ENCODE peak calls at places on chromosomes 7 and 10, in five cellular contexts. P is mesenchymal stem cell, Q is IMR-90, C is H1, F is MM.1S. G is an unnamed sample. For H3K4me1, the result is how much of the 10 kb centered on the place peaks cover.

GRCh38 chr10:127853868-127854768 is 38.6 kb downstream of the CLRN3 start:
- DNase-seq in P (peak), Q (peak), C (peak), F (peak), G (peak)

GRCh38 chr10:102612964-102613275 is 31.4 kb upstream of the TRIM8 start:
- DNase-seq in P (no peak), Q (no peak), C (no peak), F (no peak), G (no peak)

GRCh38 chr10:29791773-29792172 is 157.0 kb upstream of the SVIL start:
- DNase-seq in P (no peak), Q (no peak), C (no peak), F (no peak), G (no peak)

GRCh38 chr10:131119626-131120355 is 191.7 kb downstream of the TCERG1L start:
- DNase-seq in P (no peak), Q (no peak), C (no peak), F (no peak), G (no peak)

GRCh38 chr7:1972734-1973133 is 260.0 kb downstream of the MAD1L1 start:
- DNase-seq in P (no peak), Q (no peak), C (no peak), F (no peak), G (no peak)

GRCh38 chr10:22853906-22854447 is 73.9 kb upstream of the ARMC3 start:
- DNase-seq in P (no peak), Q (no peak), C (no peak), F (no peak), G (peak)

GRCh38 chr10:131656446-131656845 is 244.4 kb upstream of the PPP2R2D start:
- DNase-seq in P (no peak), Q (no peak), C (no peak), F (no peak), G (no peak)

GRCh38 chr10:43231523-43232078 is 35.3 kb downstream of the RASGEF1A start:
- DNase-seq in P (no peak), Q (no peak), C (no peak), F (no peak), G (no peak)

GRCh38 chr7:149879801-149880738 is 6.3 kb downstream of the ATP6V0E2 start:
- DNase-seq in P (no peak), Q (no peak), C (no peak), F (no peak), G (no peak)

GRCh38 chr7:42691030-42691639 is 220.7 kb downstream of the C7orf25 start:
- DNase-seq in P (peak), Q (peak), C (no peak), F (peak), G (no peak)

GRCh38 chr10:113357688-113358306 is 195.1 kb upstream of the HABP2 start:
- DNase-seq in P (no peak), Q (no peak), C (no peak), F (no peak), G (no peak)

GRCh38 chr10:49230004-49230403 is 41.8 kb upstream of the TMEM273 start:
- DNase-seq in P (no peak), Q (no peak), C (no peak), F (no peak), G (no peak)

GRCh38 chr10:73590881-73591577 is at the start of gene USP54:
- DNase-seq in P (peak), Q (peak), C (peak), F (no peak), G (no peak)

GRCh38 chr7:94042381-94042780 is 38.2 kb upstream of the BET1 start:
- DNase-seq in P (no peak), Q (no peak), C (no peak), F (no peak), G (no peak)

GRCh38 chr7:77308792-77309191 is 107.4 kb downstream of the GSAP start:
- DNase-seq in P (no peak), Q (no peak), C (no peak), F (no peak), G (peak)

GRCh38 chr7:126302639-126303038 is 950.1 kb downstream of the GRM8 start:
- DNase-seq in P (no peak), Q (no peak), C (no peak), F (no peak), G (no peak)

GRCh38 chr7:12257582-12257981 is 46.5 kb downstream of the TMEM106B start:
- DNase-seq in P (peak), Q (peak), C (no peak), F (peak), G (no peak)

GRCh38 chr10:68305889-68306288 is 26.0 kb upstream of the HNRNPH3 start:
- DNase-seq in P (no peak), Q (no peak), C (no peak), F (no peak), G (no peak)

GRCh38 chr10:111877274-111877673 is 306.3 kb downstream of the GPAM start:
- DNase-seq in P (no peak), Q (no peak), C (no peak), F (no peak), G (no peak)

GRCh38 chr10:62643612-62644587 is 160.6 kb upstream of the ADO start:
- DNase-seq in P (no peak), Q (no peak), C (no peak), F (no peak), G (no peak)

GRCh38 chr7:1513657-1514095 is 9.5 kb upstream of the INTS1 start:
- DNase-seq in P (no peak), Q (no peak), C (no peak), F (no peak), G (no peak)

GRCh38 chr7:122298131-122298530 is 6.4 kb downstream of the FEZF1 start:
- DNase-seq in P (no peak), Q (no peak), C (no peak), F (peak), G (no peak)

GRCh38 chr10:59607971-59608370 is 101.7 kb downstream of the SLC16A9 start:
- DNase-seq in P (no peak), Q (no peak), C (no peak), F (no peak), G (no peak)

GRCh38 chr10:127612-128432 is 7.4 kb upstream of the ZMYND11 start:
- DNase-seq in P (no peak), Q (no peak), C (no peak), F (no peak), G (no peak)

GRCh38 chr10:35397953-35398352 is 61.6 kb downstream of the CCNY start:
- DNase-seq in P (no peak), Q (no peak), C (no peak), F (no peak), G (no peak)

GRCh38 chr7:150961510-150962284 is 16.4 kb downstream of the KCNH2 start:
- DNase-seq in P (peak), Q (peak), C (no peak), F (no peak), G (no peak)

GRCh38 chr7:111282626-111283025 is 191.7 kb downstream of the LRRN3 start:
- DNase-seq in P (no peak), Q (no peak), C (no peak), F (no peak), G (no peak)

GRCh38 chr7:121107923-121108498 is 119.5 kb downstream of the CPED1 start:
- DNase-seq in P (peak), Q (peak), C (no peak), F (peak), G (no peak)

GRCh38 chr10:117830832-117831231 is 215.9 kb downstream of the RAB11FIP2 start:
- DNase-seq in P (no peak), Q (no peak), C (no peak), F (no peak), G (no peak)

GRCh38 chr10:106996510-106996909 is 168.0 kb downstream of the SORCS1 start:
- DNase-seq in P (no peak), Q (no peak), C (no peak), F (no peak), G (no peak)

GRCh38 chr7:101308245-101309085 is 13.1 kb downstream of the IFT22 start:
- DNase-seq in P (peak), Q (no peak), C (no peak), F (peak), G (peak)

DNA sequence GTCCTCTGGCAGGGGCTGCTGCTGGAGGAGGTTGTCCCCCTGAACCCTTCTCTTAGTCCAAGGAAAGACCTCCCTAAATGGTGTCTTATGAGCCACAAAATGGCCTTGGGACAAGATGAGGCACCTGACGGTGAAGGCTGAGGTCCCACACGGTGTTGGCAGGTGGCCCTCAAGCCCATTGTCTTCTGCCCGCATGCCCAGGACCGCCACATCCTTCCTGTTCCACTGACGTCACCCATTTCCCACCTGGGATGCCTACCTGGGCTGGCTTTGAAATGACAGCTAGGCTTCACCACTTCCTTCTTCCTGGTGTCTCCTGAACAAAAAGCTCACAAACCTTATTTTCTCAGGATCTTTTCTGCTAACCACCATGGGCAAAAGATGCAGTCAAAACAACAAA is 2.1 kb upstream of the DMBT1 start:
- DNase-seq in P (no peak), Q (no peak), C (no peak), F (no peak), G (no peak)
- H3K9ac ChIP-seq in P (no peak), Q (no peak), C (no peak), F (no peak), G (no peak)

GRCh38 chr10:33126118-33126517 is 168.1 kb upstream of the ITGB1 start:
- DNase-seq in P (peak), Q (peak), C (no peak), F (no peak), G (peak)
- H3K4me1 ChIP-seq in P (under half), Q (under half), C (under half), F (under half), G (under half)

DNA sequence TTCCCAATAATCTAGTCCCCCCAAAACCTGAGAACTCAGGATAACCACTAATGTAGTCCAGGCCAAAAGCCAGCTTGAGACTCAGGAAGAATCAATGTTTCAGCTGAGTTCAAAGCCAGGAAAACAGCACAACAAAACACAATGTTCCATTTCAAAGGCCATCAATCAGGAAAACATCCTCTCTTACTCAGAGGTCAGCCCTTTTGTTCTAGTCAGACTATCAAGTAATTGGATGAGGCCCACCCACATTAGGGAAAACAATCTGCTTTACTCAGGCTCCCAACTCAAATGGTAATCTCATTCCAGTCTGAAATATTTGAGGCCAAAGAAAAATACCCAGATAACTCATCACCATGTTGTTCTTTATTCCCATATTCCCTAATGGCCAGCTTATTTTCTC is 152.2 kb downstream of the SDHAF3 start:
- DNase-seq in P (peak), Q (no peak), C (no peak), F (no peak), G (no peak)
- H3K9ac ChIP-seq in P (no peak), Q (no peak), C (no peak), F (no peak), G (no peak)

DNA sequence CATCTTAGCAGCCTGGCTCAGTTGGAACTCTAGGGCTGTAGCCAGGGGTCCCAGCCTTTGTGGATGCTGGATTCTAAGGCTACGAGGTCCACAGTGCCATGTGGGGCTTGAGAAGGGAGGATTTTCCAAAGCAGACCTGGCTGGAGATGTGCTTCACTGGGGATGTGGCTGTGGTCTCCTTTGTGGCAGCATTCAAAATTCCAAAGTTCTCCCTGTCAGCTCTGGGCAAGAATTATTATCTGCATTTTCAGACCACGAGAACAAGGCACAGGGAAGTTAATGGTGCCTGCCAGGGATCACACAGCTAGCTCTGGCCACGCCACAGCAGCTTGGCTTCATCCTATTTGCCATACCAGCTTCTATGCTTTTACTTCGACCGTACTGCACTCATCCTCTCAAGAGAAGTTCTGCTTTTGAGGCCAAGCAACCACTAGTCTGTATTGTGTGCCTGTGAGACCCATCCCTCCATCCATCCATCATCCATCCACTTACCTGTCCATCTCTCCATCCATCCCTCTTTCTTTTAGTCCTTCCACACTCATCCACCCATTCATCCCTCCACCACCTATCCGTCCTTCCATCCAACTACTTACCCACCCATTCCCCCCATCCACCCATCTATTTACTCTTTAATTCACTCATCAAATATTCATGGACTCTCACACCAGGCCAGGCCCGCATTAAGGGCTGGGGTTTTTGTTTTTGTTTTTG is 71.5 kb downstream of the ZMIZ1 start:
- DNase-seq in P (no peak), Q (no peak), C (no peak), F (no peak), G (no peak)
- H3K4me1 ChIP-seq in P (half or more), Q (half or more), C (under half), F (under half), G (under half)

GRCh38 chr7:35647171-35647574 is 47.8 kb downstream of the HERPUD2 start:
- DNase-seq in P (peak), Q (peak), C (no peak), F (peak), G (no peak)
- H3K9ac ChIP-seq in P (no peak), Q (no peak), C (no peak), F (no peak), G (no peak)

DNA sequence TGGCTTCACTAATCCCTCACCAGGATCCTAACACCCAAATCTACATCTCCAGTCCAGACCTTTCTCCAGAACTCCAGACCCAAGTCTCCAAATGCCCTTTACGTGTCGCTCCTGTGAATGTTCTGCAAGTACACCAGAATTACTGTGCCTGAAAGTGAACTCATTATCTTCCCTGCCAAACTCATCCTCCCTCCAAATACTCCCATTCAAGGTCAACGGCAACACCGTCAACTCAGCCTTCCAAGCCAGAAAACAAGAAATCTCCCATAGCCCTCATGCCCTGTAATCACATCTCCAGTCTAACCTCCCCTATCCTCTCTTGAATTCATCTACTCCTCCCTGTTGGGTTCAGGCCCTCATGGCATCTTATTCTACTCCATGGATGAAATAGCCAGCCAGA is 12.3 kb downstream of the CREB3L2 start:
- DNase-seq in P (no peak), Q (peak), C (no peak), F (no peak), G (no peak)
- H3K4me1 ChIP-seq in P (under half), Q (under half), C (under half), F (half or more), G (under half)

DNA sequence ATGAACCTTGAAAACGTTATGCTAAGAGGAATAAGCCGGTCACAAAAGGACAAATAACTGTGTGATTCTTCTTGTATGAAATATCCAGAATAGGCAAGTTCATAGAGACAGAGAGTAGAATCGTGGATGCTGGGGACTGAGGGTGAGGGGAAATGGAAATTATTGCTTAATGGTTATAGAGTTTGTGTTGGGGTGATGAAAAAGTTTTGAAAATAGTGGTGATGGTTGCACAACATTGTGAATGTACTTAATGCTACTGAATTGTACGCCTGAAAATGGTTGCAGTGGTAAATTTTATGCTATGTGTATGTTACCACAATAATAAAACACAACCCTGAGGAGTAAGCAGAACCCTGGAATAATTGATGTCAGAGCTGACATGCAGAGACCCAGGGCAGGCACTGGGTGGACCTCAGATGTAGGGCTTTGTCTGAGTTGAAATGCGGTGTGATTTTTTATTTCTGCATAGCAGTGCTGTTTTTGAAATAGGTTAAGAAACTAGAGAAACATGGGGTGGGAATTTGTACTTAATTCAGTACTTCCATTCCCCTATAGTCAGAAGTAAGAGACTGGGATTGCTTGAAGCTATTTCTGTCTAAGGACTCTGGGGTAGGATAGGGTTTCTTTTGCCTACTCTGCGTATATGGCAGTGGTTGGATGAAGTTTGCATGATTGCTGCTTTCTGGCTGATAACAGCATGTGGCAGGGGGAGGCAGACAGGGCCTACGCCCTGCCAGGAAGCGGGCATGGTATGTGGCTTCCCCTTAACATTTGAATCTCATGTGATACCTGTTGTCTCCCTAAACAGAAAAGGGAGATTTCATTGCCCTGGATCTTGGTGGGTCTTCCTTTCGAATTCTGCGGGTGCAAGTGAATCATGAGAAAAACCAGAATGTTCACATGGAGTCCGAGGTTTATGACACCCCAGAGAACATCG is 57.4 kb downstream of the TACR2 start:
- DNase-seq in P (peak), Q (no peak), C (no peak), F (no peak), G (no peak)
- H3K9ac ChIP-seq in P (no peak), Q (no peak), C (no peak), F (no peak), G (no peak)

DNA sequence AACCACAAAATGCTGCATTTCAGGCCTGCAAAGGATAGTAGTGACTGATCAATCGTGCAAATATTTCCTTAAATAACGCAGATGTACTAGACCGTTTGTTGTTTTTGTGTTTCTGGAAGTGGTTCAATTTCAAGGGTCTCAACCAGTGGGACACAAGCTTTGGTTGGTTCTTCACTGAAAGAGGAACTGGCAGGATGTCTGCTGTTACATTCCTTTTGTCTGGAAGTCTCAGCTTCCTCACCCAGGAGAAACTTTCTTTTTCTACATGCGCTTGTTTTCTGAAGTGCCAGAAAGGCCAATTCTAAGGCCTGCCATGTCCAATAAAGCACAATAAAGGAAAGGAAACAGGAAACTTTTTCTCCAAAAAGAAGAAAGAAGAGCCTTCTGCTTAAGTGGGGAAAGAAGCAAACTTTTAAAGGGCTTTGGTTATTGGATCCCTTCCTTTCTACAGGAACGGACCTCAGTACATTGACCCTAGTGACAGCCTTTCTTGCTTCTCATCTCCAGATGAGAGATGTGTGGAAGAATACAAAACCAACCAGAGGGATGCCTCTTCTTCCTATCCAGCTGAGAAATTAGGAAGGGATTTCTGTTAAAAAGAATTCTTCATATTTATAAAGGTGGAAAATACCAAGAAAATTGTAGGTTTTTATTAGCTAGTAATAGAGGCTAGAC is 4.2 kb downstream of the DKK1 start:
- DNase-seq in P (peak), Q (peak), C (no peak), F (no peak), G (no peak)
- H3K4me1 ChIP-seq in P (under half), Q (under half), C (under half), F (under half), G (under half)

GRCh38 chr7:130491841-130492518 is at the start of gene MEST:
- DNase-seq in P (peak), Q (peak), C (no peak), F (no peak), G (no peak)
- H3K9ac ChIP-seq in P (peak), Q (peak), C (peak), F (no peak), G (no peak)

G was measured in keratinocyte.